ENCODE peak calls at places on chromosomes 13 and 19, in five cellular contexts. V, W, X, D and O are unnamed samples.

GRCh38 chr19:43470288-43470687 is 4.9 kb upstream of the LYPD3 start:
- DNase-seq in V (peak; percentile 22), W (peak; percentile 27), X (no peak), D (no peak), O (peak; percentile 80)

GRCh38 chr19:35852029-35852780 is at the start of gene NPHS1:
- DNase-seq in V (no peak), W (no peak), X (no peak), D (no peak), O (no peak)

GRCh38 chr19:19342086-19343015 is 21.7 kb downstream of the MAU2 start:
- DNase-seq in V (peak; percentile 62), W (no peak), X (no peak), D (peak; percentile 26), O (peak; percentile 64)

GRCh38 chr19:1624458-1624857 is 19.2 kb upstream of the UQCR11 start:
- DNase-seq in V (peak; percentile 67), W (no peak), X (peak; percentile 86), D (peak; percentile 43), O (peak; percentile 35)

GRCh38 chr19:58397533-58398037 is 2.1 kb downstream of the RNF225 start:
- DNase-seq in V (no peak), W (peak; percentile 28), X (no peak), D (no peak), O (no peak)

GRCh38 chr13:40624338-40624737 is 42.1 kb downstream of the FOXO1 start:
- DNase-seq in V (no peak), W (no peak), X (no peak), D (no peak), O (no peak)

GRCh38 chr13:31982540-31982939 is 49.0 kb upstream of the FRY start:
- DNase-seq in V (peak; percentile 98), W (no peak), X (no peak), D (peak; percentile 63), O (peak; percentile 89)

GRCh38 chr19:33499248-33499647 is 22.3 kb downstream of the PEPD start:
- DNase-seq in V (no peak), W (peak; percentile 32), X (peak; percentile 27), D (no peak), O (no peak)

GRCh38 chr13:59906413-59907027 is 257.2 kb downstream of the DIAPH3 start:
- DNase-seq in V (peak; percentile 44), W (no peak), X (no peak), D (peak; percentile 4), O (peak; percentile 41)

GRCh38 chr19:50728084-50728737 is 5.0 kb downstream of the CLEC11A start:
- DNase-seq in V (no peak), W (peak; percentile 91), X (no peak), D (no peak), O (no peak)

GRCh38 chr13:21616880-21617279 is 12.9 kb upstream of the MICU2 start:
- DNase-seq in V (no peak), W (no peak), X (no peak), D (no peak), O (peak; percentile 2)

GRCh38 chr13:81872581-81872980 is 1531.7 kb upstream of the SPRY2 start:
- DNase-seq in V (peak; percentile 18), W (no peak), X (no peak), D (peak; percentile 12), O (peak; percentile 43)

GRCh38 chr13:111897178-111897845 is 169.6 kb upstream of the SOX1 start:
- DNase-seq in V (no peak), W (no peak), X (no peak), D (no peak), O (no peak)

GRCh38 chr19:35107541-35107939 is 8.1 kb upstream of the FXYD3 start:
- DNase-seq in V (no peak), W (no peak), X (no peak), D (peak; percentile 78), O (peak; percentile 80)

GRCh38 chr19:5951338-5951861 is 26.5 kb downstream of the RANBP3 start:
- DNase-seq in V (no peak), W (peak; percentile 70), X (peak; percentile 85), D (no peak), O (no peak)

GRCh38 chr19:38634757-38635482 is 12.5 kb upstream of the ACTN4 start:
- DNase-seq in V (peak; percentile 71), W (peak; percentile 85), X (peak; percentile 94), D (no peak), O (peak; percentile 73)

GRCh38 chr19:944171-944567 is 18.3 kb downstream of the ARID3A start:
- DNase-seq in V (no peak), W (peak; percentile 79), X (no peak), D (no peak), O (no peak)

GRCh38 chr13:98664047-98664446 is 87.1 kb upstream of the STK24 start:
- DNase-seq in V (peak; percentile 46), W (no peak), X (no peak), D (peak; percentile 85), O (peak; percentile 77)

GRCh38 chr19:45758921-45759320 is 10.1 kb downstream of the SIX5 start:
- DNase-seq in V (no peak), W (no peak), X (no peak), D (no peak), O (no peak)

GRCh38 chr13:20492641-20493040 is 33.0 kb downstream of the CRYL1 start:
- DNase-seq in V (peak; percentile 26), W (no peak), X (no peak), D (peak; percentile 27), O (peak; percentile 73)

GRCh38 chr19:33868076-33868735 is 71.5 kb downstream of the KCTD15 start:
- DNase-seq in V (no peak), W (no peak), X (peak; percentile 17), D (no peak), O (no peak)

GRCh38 chr19:18086590-18087138 is at the start of gene IL12RB1:
- DNase-seq in V (no peak), W (no peak), X (peak; percentile 88), D (no peak), O (no peak)

GRCh38 chr19:18090545-18091216 is 3.9 kb upstream of the IL12RB1 start:
- DNase-seq in V (no peak), W (no peak), X (peak; percentile 83), D (no peak), O (no peak)

GRCh38 chr19:18089726-18090125 is 3.0 kb upstream of the IL12RB1 start:
- DNase-seq in V (no peak), W (no peak), X (peak; percentile 86), D (no peak), O (no peak)

GRCh38 chr19:18093439-18094161 is 4.0 kb upstream of the MAST3 start:
- DNase-seq in V (no peak), W (no peak), X (no peak), D (peak; percentile 64), O (peak; percentile 41)

GRCh38 chr19:18091217-18091608 is 4.5 kb upstream of the IL12RB1 start:
- DNase-seq in V (no peak), W (peak; percentile 79), X (peak; percentile 96), D (no peak), O (no peak)
- H3K4me1 ChIP-seq in V (peaks cover 11% of the 10 kb centered on the region), W (no peaks in the 10 kb centered on the region), X (peaks cover 62% of the 10 kb centered on the region), D (peaks cover 3% of the 10 kb centered on the region), O (no peaks in the 10 kb centered on the region)

GRCh38 chr13:33279414-33279813 is 6.1 kb downstream of the STARD13 start:
- DNase-seq in V (no peak), W (no peak), X (no peak), D (no peak), O (peak; percentile 70)
- H3K4me1 ChIP-seq in V (peaks cover 5% of the 10 kb centered on the region), W (peaks cover 56% of the 10 kb centered on the region), X (no peaks in the 10 kb centered on the region), D (peaks cover 8% of the 10 kb centered on the region), O (peaks cover 66% of the 10 kb centered on the region)

GRCh38 chr13:97231832-97232201 is 9.7 kb downstream of the MBNL2 start:
- DNase-seq in V (no peak), W (no peak), X (no peak), D (no peak), O (no peak)

GRCh38 chr13:97234742-97235141 is 12.6 kb downstream of the MBNL2 start:
- DNase-seq in V (no peak), W (no peak), X (no peak), D (no peak), O (no peak)

GRCh38 chr13:97235549-97236206 is 13.5 kb downstream of the MBNL2 start:
- DNase-seq in V (no peak), W (no peak), X (no peak), D (no peak), O (no peak)

GRCh38 chr13:97233499-97233898 is 11.4 kb downstream of the MBNL2 start:
- DNase-seq in V (no peak), W (no peak), X (no peak), D (no peak), O (no peak)

GRCh38 chr13:97234236-97234635 is 12.1 kb downstream of the MBNL2 start:
- DNase-seq in V (no peak), W (no peak), X (no peak), D (no peak), O (no peak)
- H3K4me1 ChIP-seq in V (peaks cover 10% of the 10 kb centered on the region), W (peaks cover 25% of the 10 kb centered on the region), X (peaks cover 16% of the 10 kb centered on the region), D (peaks cover 33% of the 10 kb centered on the region), O (no peaks in the 10 kb centered on the region)

DNA sequence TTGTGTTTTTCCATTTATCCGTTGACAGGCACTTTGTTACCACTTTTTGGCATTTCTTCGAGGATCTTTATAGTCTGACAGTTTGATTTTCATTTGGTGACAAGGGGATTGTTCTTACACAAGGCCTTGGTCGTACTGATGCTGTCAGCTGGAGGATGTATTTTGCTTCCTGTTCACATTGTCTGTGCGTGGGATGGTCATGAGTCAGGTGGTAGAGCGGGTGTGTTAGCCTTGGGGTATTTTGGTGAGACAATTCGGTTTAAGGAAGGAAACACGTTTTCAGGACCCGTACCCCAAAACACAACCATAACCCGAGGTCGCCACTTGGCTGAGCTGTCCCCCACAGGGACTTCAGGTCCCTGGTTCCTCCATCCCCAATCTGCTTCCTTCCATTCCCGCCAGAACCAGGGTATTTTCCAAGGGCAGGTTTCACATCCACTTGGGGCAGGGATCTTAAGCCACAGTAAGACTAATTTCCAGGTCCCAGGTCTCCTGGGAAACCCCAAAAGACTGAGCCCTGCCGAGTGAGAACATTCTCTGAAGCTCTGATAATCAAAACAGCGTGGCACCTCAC is 15.0 kb downstream of the MYO9B start:
- DNase-seq in V (peak; percentile 55), W (no peak), X (no peak), D (no peak), O (no peak)
- H3K4me1 ChIP-seq in V (peaks cover 21% of the 10 kb centered on the region), W (no peaks in the 10 kb centered on the region), X (peaks cover 66% of the 10 kb centered on the region), D (no peaks in the 10 kb centered on the region), O (no peaks in the 10 kb centered on the region)

GRCh38 chr19:30222993-30223865 is 149.0 kb upstream of the ZNF536 start:
- DNase-seq in V (no peak), W (no peak), X (no peak), D (no peak), O (no peak)

GRCh38 chr19:30222428-30222873 is 149.7 kb upstream of the ZNF536 start:
- DNase-seq in V (no peak), W (no peak), X (no peak), D (no peak), O (no peak)

GRCh38 chr19:30219682-30220081 is 152.5 kb upstream of the ZNF536 start:
- DNase-seq in V (no peak), W (no peak), X (no peak), D (no peak), O (no peak)

GRCh38 chr19:30223866-30224688 is 148.1 kb upstream of the ZNF536 start:
- DNase-seq in V (no peak), W (no peak), X (no peak), D (no peak), O (no peak)

GRCh38 chr19:30221176-30221575 is 151.0 kb upstream of the ZNF536 start:
- DNase-seq in V (no peak), W (no peak), X (no peak), D (no peak), O (no peak)
- H3K4me1 ChIP-seq in V (peaks cover 16% of the 10 kb centered on the region), W (no peaks in the 10 kb centered on the region), X (peaks cover 11% of the 10 kb centered on the region), D (no peaks in the 10 kb centered on the region), O (no peaks in the 10 kb centered on the region)